ENCODE peak calls at places on chromosomes 7 and 10, in four cellular contexts. F is HCT116, M is HepG2, V is IMR-90. T is an unnamed sample.

GRCh38 chr10:69953851-69954250 is 98.8 kb upstream of the MACROH2A2 start:
- DNase-seq in V (no peak), M (no peak), F (no peak), T (no peak)

GRCh38 chr10:69820817-69821216 is 19.1 kb downstream of the COL13A1 start:
- DNase-seq in V (no peak), M (no peak), F (no peak), T (no peak)

GRCh38 chr7:4025694-4026615 is 656.1 kb upstream of the FOXK1 start:
- DNase-seq in F (no peak), M (no peak), V (no peak), T (no peak)

GRCh38 chr10:101319241-101319915 is 34.6 kb upstream of the BTRC start:
- DNase-seq in V (peak; percentile 19), F (no peak), M (no peak), T (no peak)

GRCh38 chr7:27697861-27698430 is 35.3 kb upstream of the HIBADH start:
- DNase-seq in F (peak; percentile 8), M (peak; percentile 39), V (peak; percentile 49), T (peak; percentile 73)

GRCh38 chr10:88642991-88643390 is 21.3 kb upstream of the LIPF start:
- DNase-seq in V (peak; percentile 60), F (no peak), M (no peak), T (no peak)

GRCh38 chr7:154287370-154287769 is 235.2 kb downstream of the DPP6 start:
- DNase-seq in M (no peak), F (no peak), V (no peak), T (no peak)

GRCh38 chr10:35546824-35547225 is 58.3 kb upstream of the GJD4 start:
- DNase-seq in M (peak; percentile 4), F (no peak), V (peak; percentile 61), T (no peak)

GRCh38 chr7:1856966-1857441 is 186.9 kb downstream of the ELFN1 start:
- DNase-seq in V (no peak), M (no peak), F (no peak), T (peak; percentile 70)

GRCh38 chr7:74412603-74413002 is 41.1 kb upstream of the GTF2IRD1 start:
- DNase-seq in M (no peak), F (no peak), V (peak; percentile 46), T (peak; percentile 10)

GRCh38 chr7:98339043-98339442 is 57.6 kb downstream of the BRI3 start:
- DNase-seq in V (no peak), F (no peak), M (no peak), T (no peak)

GRCh38 chr10:82150123-82150900 is 275.3 kb downstream of the NRG3 start:
- DNase-seq in V (no peak), M (no peak), F (no peak), T (no peak)
- TF ChIP-seq CTCF in V (no peak), M (no peak), F (no peak), T (no peak)

GRCh38 chr7:101664390-101664789 is 35.3 kb upstream of the MYL10 start:
- DNase-seq in M (no peak), F (no peak), V (no peak), T (no peak)
- H3K9ac ChIP-seq in M (no peak overlapping the region), F (no peak overlapping the region), V (no peak overlapping the region), T (no peak overlapping the region)

GRCh38 chr10:76032442-76033039 is 601.1 kb downstream of the LRMDA start:
- DNase-seq in F (no peak), V (no peak), M (no peak), T (no peak)

GRCh38 chr10:76035010-76035727 is 603.7 kb downstream of the LRMDA start:
- DNase-seq in F (no peak), M (no peak), V (no peak), T (no peak)

GRCh38 chr10:76034236-76035009 is 603.0 kb downstream of the LRMDA start:
- DNase-seq in V (no peak), F (no peak), M (no peak), T (no peak)

GRCh38 chr10:76031769-76032441 is 600.5 kb downstream of the LRMDA start:
- DNase-seq in V (no peak), F (no peak), M (no peak), T (no peak)

GRCh38 chr10:76033457-76034196 is 602.2 kb downstream of the LRMDA start:
- DNase-seq in M (peak; percentile 99), V (peak; percentile 5), F (no peak), T (no peak)
- TF ChIP-seq CTCF in M (peak; percentile 69), V (no peak), F (no peak), T (peak; percentile 20)

GRCh38 chr7:108604685-108605077 is 35.0 kb downstream of the DNAJB9 start:
- DNase-seq in M (no peak), V (no peak), F (no peak), T (no peak)

GRCh38 chr7:108603922-108604684 is 34.4 kb downstream of the DNAJB9 start:
- DNase-seq in F (no peak), V (no peak), M (no peak), T (no peak)

GRCh38 chr7:108609643-108610042 is 40.0 kb downstream of the DNAJB9 start:
- DNase-seq in M (no peak), F (no peak), V (no peak), T (no peak)

GRCh38 chr7:108600399-108600798 is 30.7 kb downstream of the DNAJB9 start:
- DNase-seq in M (no peak), F (no peak), V (no peak), T (no peak)

DNA sequence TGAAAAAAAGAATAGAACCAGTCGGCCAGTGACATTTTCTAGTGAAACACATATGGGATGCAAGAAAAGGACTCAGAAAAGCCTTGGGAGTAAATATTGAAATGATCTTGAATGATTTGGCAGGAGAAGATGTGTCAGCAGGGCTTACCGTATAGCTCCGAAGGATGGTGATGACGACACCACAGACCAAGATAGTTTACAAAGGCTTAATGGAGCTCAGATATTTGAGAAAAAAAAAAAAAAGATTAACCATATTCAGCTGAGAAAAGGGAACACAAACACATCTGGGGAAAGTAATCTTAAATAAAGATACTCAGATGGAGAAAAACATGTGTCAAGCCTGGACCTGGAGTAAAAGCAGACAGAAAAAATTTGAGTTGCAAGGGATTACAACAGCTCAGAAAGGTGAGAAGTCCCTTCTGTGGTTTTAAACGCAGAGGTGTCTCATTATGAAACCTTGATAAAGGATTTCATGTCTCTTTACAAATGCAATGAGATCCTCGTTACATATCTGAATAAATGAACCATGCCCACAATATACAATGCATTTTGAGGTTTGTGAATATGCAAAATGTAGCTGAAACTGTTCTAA is 36.0 kb downstream of the DNAJB9 start:
- DNase-seq in F (no peak), M (no peak), V (peak; percentile 8), T (no peak)
- H3K9ac ChIP-seq in F (no peak overlapping the region), M (no peak overlapping the region), V (no peak overlapping the region), T (no peak overlapping the region)

GRCh38 chr7:47194516-47194915 is 387.4 kb downstream of the TNS3 start:
- DNase-seq in M (no peak), V (no peak), F (no peak), T (no peak)

GRCh38 chr7:47195641-47196040 is 386.3 kb downstream of the TNS3 start:
- DNase-seq in V (no peak), M (no peak), F (peak; percentile 21), T (no peak)

GRCh38 chr7:47197508-47197907 is 384.4 kb downstream of the TNS3 start:
- DNase-seq in M (no peak), V (no peak), F (no peak), T (no peak)

GRCh38 chr7:47198159-47198558 is 383.8 kb downstream of the TNS3 start:
- DNase-seq in V (peak; percentile 19), M (no peak), F (no peak), T (no peak)

GRCh38 chr7:47196106-47196630 is 385.7 kb downstream of the TNS3 start:
- DNase-seq in M (no peak), V (no peak), F (no peak), T (no peak)
- TF ChIP-seq CTCF in M (no peak), V (no peak), F (no peak), T (no peak)

DNA sequence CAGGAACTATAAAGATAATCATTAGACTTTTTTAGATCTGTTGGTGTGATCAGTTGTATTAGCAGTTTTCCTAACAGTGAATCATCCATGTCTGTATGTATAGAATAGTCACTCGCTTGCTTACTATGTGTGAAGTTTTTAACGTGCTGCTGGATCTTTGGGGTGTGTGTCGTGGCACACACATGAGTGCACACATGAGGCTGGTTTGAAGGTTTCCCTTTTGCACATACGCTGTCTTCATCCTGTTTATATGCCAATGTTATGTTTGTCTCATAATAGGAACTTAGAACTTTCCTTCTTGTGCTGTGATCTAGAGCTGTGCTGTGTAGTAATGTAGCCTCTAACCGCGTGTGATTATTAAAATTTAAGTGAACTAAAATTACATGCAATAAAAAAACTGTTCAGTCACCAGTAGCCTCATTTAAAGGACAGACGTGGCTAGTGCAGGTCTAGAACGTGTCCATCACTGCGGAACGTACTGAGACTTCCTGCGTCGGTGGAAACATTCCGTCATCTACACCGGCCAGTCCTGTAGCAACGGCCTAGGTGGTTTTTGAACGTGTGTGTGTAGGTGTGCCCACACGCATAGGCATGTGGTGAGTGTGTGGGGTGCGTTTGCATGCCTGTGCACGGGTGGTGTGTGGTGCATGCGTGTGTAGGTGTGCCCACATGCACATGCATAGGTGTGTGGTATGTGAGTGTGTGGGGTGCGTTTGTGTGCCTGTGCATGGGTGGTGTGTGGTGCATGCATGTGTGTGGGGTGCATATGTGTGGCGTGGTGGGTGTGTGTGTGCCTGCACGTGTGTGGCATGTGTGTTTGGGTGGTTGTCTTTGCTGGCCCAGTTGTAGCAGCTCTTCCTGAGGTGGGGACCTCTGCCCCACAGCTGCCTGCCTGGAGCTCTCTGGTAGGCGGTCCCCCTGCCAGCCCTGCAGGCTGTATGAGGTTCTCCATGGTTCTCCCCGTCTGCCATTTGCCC is 56.6 kb downstream of the INPP5A start:
- DNase-seq in M (no peak), V (no peak), F (no peak), T (no peak)
- H3K9ac ChIP-seq in M (no peak overlapping the region), V (no peak overlapping the region), F (no peak overlapping the region), T (no peak overlapping the region)

T was measured in kidney.